ENCODE peak calls at places on chromosomes 16 and 17, in six cellular contexts. U is adipocyte; J is OCI-LY7; R is amygdala; H is stimulated activated CD8-positive, alpha-beta memory T cell treated with anti-CD3 and anti-CD28 coated beads, Interleukin-4, amount 100 ng/mL, for 1 hour; T is T-helper 22 cell. Q is an unnamed sample.

GRCh38 chr17:61420745-61421398 is 21.2 kb downstream of the TBX2 start:
- DNase-seq in U (no peak), H (no peak), R (no peak), J (no peak), T (no peak), Q (no peak)

GRCh38 chr17:36136031-36136430 is 32.4 kb downstream of the CCL4 start:
- DNase-seq in T (no peak), R (no peak), U (no peak), H (no peak), J (no peak), Q (no peak)

GRCh38 chr17:48483471-48484131 is 47.2 kb downstream of the HOXB1 start:
- DNase-seq in T (no peak), U (peak), H (no peak), R (no peak), J (peak), Q (peak)

GRCh38 chr16:67667817-67668494 is 1.3 kb downstream of the C16orf86 start:
- DNase-seq in T (peak), R (peak), H (peak), J (peak), U (peak), Q (peak)

GRCh38 chr16:78022347-78022746 is at the start of gene CLEC3A:
- DNase-seq in J (no peak), H (no peak), U (no peak), R (no peak), T (no peak), Q (no peak)

GRCh38 chr17:42345396-42346078 is 42.7 kb downstream of the STAT3 start:
- DNase-seq in H (no peak), T (no peak), R (no peak), U (no peak), J (no peak), Q (no peak)

GRCh38 chr17:40268141-40268712 is 19.5 kb upstream of the CDC6 start:
- DNase-seq in U (no peak), H (no peak), J (no peak), T (no peak), R (no peak), Q (no peak)

GRCh38 chr17:73474370-73474988 is 162.7 kb upstream of the CDC42EP4 start:
- DNase-seq in H (no peak), J (no peak), U (peak), T (no peak), R (no peak), Q (peak)

GRCh38 chr17:72387969-72388368 is 267.1 kb downstream of the SOX9 start:
- DNase-seq in H (no peak), J (no peak), U (no peak), T (no peak), R (no peak), Q (no peak)

GRCh38 chr16:84247844-84248243 is 8.0 kb upstream of the KCNG4 start:
- DNase-seq in J (no peak), T (no peak), U (no peak), H (no peak), R (no peak), Q (no peak)

GRCh38 chr17:3594056-3594810 is 15.0 kb downstream of the TRPV1 start:
- DNase-seq in T (no peak), U (peak), H (no peak), R (peak), J (no peak), Q (peak)

GRCh38 chr16:51524555-51525373 is 373.7 kb upstream of the SALL1 start:
- DNase-seq in J (no peak), H (no peak), U (peak), T (no peak), R (peak), Q (no peak)

GRCh38 chr17:63918305-63918704 is 334 bp downstream of the GH1 start:
- DNase-seq in H (no peak), J (no peak), U (no peak), R (no peak), T (no peak), Q (peak)

GRCh38 chr17:75352079-75352569 is 53.4 kb downstream of the GRB2 start:
- DNase-seq in R (no peak), H (no peak), T (no peak), J (peak), U (no peak), Q (no peak)

GRCh38 chr17:47857551-47858410 is 6.8 kb upstream of the SP6 start:
- DNase-seq in U (no peak), R (no peak), H (no peak), T (no peak), J (no peak), Q (no peak)

GRCh38 chr17:32458367-32458766 is 14.1 kb downstream of the PSMD11 start:
- DNase-seq in H (no peak), U (no peak), R (no peak), J (no peak), T (no peak), Q (no peak)

GRCh38 chr17:34133350-34133749 is 121.7 kb upstream of the CCL2 start:
- DNase-seq in U (no peak), T (no peak), J (no peak), H (no peak), R (no peak), Q (no peak)

GRCh38 chr16:66604376-66605176 is at the start of gene CMTM3:
- DNase-seq in U (peak), T (peak), R (no peak), J (peak), H (peak), Q (peak)

GRCh38 chr17:49035470-49036269 is 38.5 kb downstream of the IGF2BP1 start:
- DNase-seq in H (no peak), U (peak), T (no peak), J (peak), R (no peak), Q (peak)

GRCh38 chr16:1093284-1094123 is 2.5 kb downstream of the C1QTNF8 start:
- DNase-seq in H (no peak), U (no peak), R (no peak), J (peak), T (no peak), Q (no peak)

GRCh38 chr17:81003711-81004335 is 12.2 kb downstream of the CHMP6 start:
- DNase-seq in J (no peak), T (no peak), R (no peak), U (peak), H (no peak), Q (no peak)

GRCh38 chr16:85610446-85611204 is 2.5 kb upstream of the GSE1 start:
- DNase-seq in H (peak), J (peak), R (peak), U (peak), T (peak), Q (peak)

GRCh38 chr16:87186440-87186839 is 130.8 kb downstream of the C16orf95 start:
- DNase-seq in U (no peak), H (no peak), J (no peak), R (no peak), T (no peak), Q (no peak)

GRCh38 chr17:27558341-27558740 is 72.6 kb upstream of the LGALS9 start:
- DNase-seq in R (no peak), T (no peak), U (no peak), J (no peak), H (no peak), Q (no peak)

GRCh38 chr17:47733047-47733413 is at the start of gene TBX21:
- DNase-seq in H (peak), U (peak), J (peak), R (no peak), T (peak), Q (peak)

GRCh38 chr17:42266918-42267766 is 9.0 kb downstream of the STAT5B start:
- DNase-seq in H (no peak), J (no peak), R (no peak), T (peak), U (peak), Q (no peak)

GRCh38 chr17:7589204-7589868 is 558 bp downstream of the SOX15 start:
- DNase-seq in U (peak), R (peak), J (peak), T (peak), H (no peak), Q (peak)

GRCh38 chr17:19249681-19250080 is 12.5 kb downstream of the EPN2 start:
- DNase-seq in R (no peak), T (no peak), U (no peak), H (no peak), J (no peak), Q (no peak)

GRCh38 chr17:75078097-75079022 is 9.4 kb upstream of the SLC16A5 start:
- DNase-seq in T (no peak), U (peak), H (no peak), R (no peak), J (no peak), Q (peak)

GRCh38 chr16:11254913-11255736 is 879 bp downstream of the SOCS1 start:
- DNase-seq in R (no peak), H (no peak), U (peak), J (peak), T (peak), Q (peak)

GRCh38 chr17:78883090-78883532 is 19.9 kb downstream of the CEP295NL start:
- DNase-seq in U (peak), R (no peak), H (no peak), J (no peak), T (no peak), Q (peak)

GRCh38 chr16:82201906-82202305 is 31.9 kb upstream of the MPHOSPH6 start:
- DNase-seq in J (no peak), R (no peak), U (no peak), T (no peak), H (no peak), Q (no peak)

Q was measured in GM03348.